ENCODE peak calls at places on chromosome 3, in seven cellular contexts. C is colonic mucosa; L is lower lobe of right lung; S is esophagus squamous epithelium; P is A549; U is sigmoid colon; D is CD8-positive, alpha-beta T cell. B is an unnamed sample.

GRCh38 chr3:15896500-15896899 is 98.7 kb upstream of the ANKRD28 start:
- DNase-seq in C (no peak), L (no peak), S (no peak), P (no peak), U (no peak), D (no peak), B (no peak)

GRCh38 chr3:60009931-60010478 is 960.2 kb upstream of the CFAP20DC start:
- DNase-seq in C (no peak), L (no peak), S (no peak), P (no peak), U (no peak), D (no peak), B (no peak)

GRCh38 chr3:37765591-37766219 is 96.0 kb upstream of the CTDSPL start:
- DNase-seq in C (no peak), L (no peak), S (no peak), P (no peak), U (peak; percentile 75), D (no peak), B (no peak)

GRCh38 chr3:46102780-46103130 is 75.5 kb upstream of the XCR1 start:
- DNase-seq in C (no peak), L (no peak), S (no peak), P (no peak), U (no peak), D (no peak), B (no peak)

GRCh38 chr3:192816274-192816853 is 89.0 kb upstream of the FGF12 start:
- DNase-seq in C (no peak), L (no peak), S (no peak), P (peak; percentile 48), U (no peak), D (no peak), B (no peak)

GRCh38 chr3:171561601-171562323 is 101.6 kb upstream of the TNIK start:
- DNase-seq in C (no peak), L (no peak), S (no peak), P (no peak), U (no peak), D (no peak), B (no peak)

GRCh38 chr3:191136347-191136746 is 62.7 kb upstream of the OSTN start:
- DNase-seq in C (no peak), L (no peak), S (no peak), P (peak; percentile 8), U (no peak), D (no peak), B (no peak)

GRCh38 chr3:175260145-175260794 is 401.1 kb downstream of the NAALADL2 start:
- DNase-seq in C (no peak), L (no peak), S (no peak), P (no peak), U (no peak), D (no peak), B (no peak)

GRCh38 chr3:149579161-149579560 is 78.7 kb downstream of the WWTR1 start:
- DNase-seq in C (no peak), L (no peak), S (no peak), P (no peak), U (no peak), D (no peak), B (no peak)

GRCh38 chr3:148319161-148319915 is 378.4 kb upstream of the AGTR1 start:
- DNase-seq in C (no peak), L (no peak), S (no peak), P (no peak), U (no peak), D (no peak), B (no peak)

GRCh38 chr3:49745986-49746385 is 22.2 kb upstream of the GMPPB start:
- DNase-seq in C (no peak), L (no peak), S (no peak), P (no peak), U (no peak), D (no peak), B (no peak)

GRCh38 chr3:113746955-113747718 is at the start of gene ATP6V1A:
- DNase-seq in C (peak; percentile 85), L (peak; percentile 81), S (peak; percentile 38), P (peak; percentile 3), U (peak; percentile 87), D (peak; percentile 75), B (peak; percentile 85)

GRCh38 chr3:159787794-159788205 is 200.8 kb upstream of the IL12A start:
- DNase-seq in C (peak; percentile 66), L (no peak), S (no peak), P (peak; percentile 79), U (no peak), D (no peak), B (peak; percentile 43)

GRCh38 chr3:138089091-138089490 is 26.3 kb downstream of the DZIP1L start:
- DNase-seq in C (no peak), L (no peak), S (no peak), P (peak; percentile 50), U (no peak), D (no peak), B (no peak)

GRCh38 chr3:197516517-197516889 is 39.3 kb downstream of the BDH1 start:
- DNase-seq in C (no peak), L (peak; percentile 29), S (no peak), P (peak; percentile 85), U (no peak), D (no peak), B (no peak)

GRCh38 chr3:15796771-15797599 is 794 bp downstream of the ANKRD28 start:
- DNase-seq in C (no peak), L (no peak), S (no peak), P (peak; percentile 41), U (no peak), D (no peak), B (no peak)

GRCh38 chr3:150528359-150528797 is 17.9 kb downstream of the SERP1 start:
- DNase-seq in C (no peak), L (no peak), S (no peak), P (peak; percentile 16), U (no peak), D (no peak), B (no peak)

GRCh38 chr3:18758047-18758704 is 333.0 kb upstream of the SATB1 start:
- DNase-seq in C (peak; percentile 73), L (no peak), S (no peak), P (peak; percentile 50), U (no peak), D (peak; percentile 48), B (peak; percentile 81)

GRCh38 chr3:159775372-159775961 is 213.2 kb upstream of the IL12A start:
- DNase-seq in C (no peak), L (no peak), S (peak; percentile 1), P (no peak), U (peak; percentile 80), D (no peak), B (peak; percentile 47)

GRCh38 chr3:108489776-108490175 is 20.6 kb downstream of the MYH15 start:
- DNase-seq in C (peak; percentile 35), L (no peak), S (no peak), P (peak; percentile 52), U (no peak), D (peak; percentile 36), B (no peak)

GRCh38 chr3:13077431-13078157 is 4.4 kb upstream of the IQSEC1 start:
- DNase-seq in C (no peak), L (no peak), S (no peak), P (no peak), U (no peak), D (no peak), B (no peak)

GRCh38 chr3:14345496-14346150 is 56.8 kb upstream of the SLC6A6 start:
- DNase-seq in C (no peak), L (no peak), S (no peak), P (no peak), U (no peak), D (no peak), B (no peak)

GRCh38 chr3:70851066-70851465 is 538.6 kb upstream of the MDFIC2 start:
- DNase-seq in C (no peak), L (no peak), S (no peak), P (no peak), U (no peak), D (no peak), B (no peak)

GRCh38 chr3:14428087-14429067 is 26.0 kb downstream of the SLC6A6 start:
- DNase-seq in C (no peak), L (no peak), S (no peak), P (no peak), U (no peak), D (no peak), B (no peak)

GRCh38 chr3:59608356-59608755 is 558.5 kb upstream of the CFAP20DC start:
- DNase-seq in C (no peak), L (no peak), S (no peak), P (no peak), U (no peak), D (no peak), B (no peak)

GRCh38 chr3:128066111-128066510 is 13.9 kb downstream of the SEC61A1 start:
- DNase-seq in C (no peak), L (no peak), S (no peak), P (no peak), U (no peak), D (no peak), B (no peak)

GRCh38 chr3:128062033-128062745 is 10.0 kb downstream of the SEC61A1 start:
- DNase-seq in C (no peak), L (no peak), S (no peak), P (no peak), U (no peak), D (no peak), B (no peak)

GRCh38 chr3:128064962-128065361 is 12.7 kb downstream of the SEC61A1 start:
- DNase-seq in C (no peak), L (no peak), S (no peak), P (no peak), U (no peak), D (no peak), B (no peak)

GRCh38 chr3:128056258-128056657 is 4.0 kb downstream of the SEC61A1 start:
- DNase-seq in C (no peak), L (no peak), S (no peak), P (no peak), U (no peak), D (no peak), B (no peak)

GRCh38 chr3:128060473-128061381 is 8.5 kb downstream of the SEC61A1 start:
- DNase-seq in C (no peak), L (no peak), S (no peak), P (no peak), U (no peak), D (no peak), B (no peak)
- TF ChIP-seq CTCF in C (no peak), L (no peak), S (no peak), P (no peak), U (no peak), D (no peak), B (no peak)

DNA sequence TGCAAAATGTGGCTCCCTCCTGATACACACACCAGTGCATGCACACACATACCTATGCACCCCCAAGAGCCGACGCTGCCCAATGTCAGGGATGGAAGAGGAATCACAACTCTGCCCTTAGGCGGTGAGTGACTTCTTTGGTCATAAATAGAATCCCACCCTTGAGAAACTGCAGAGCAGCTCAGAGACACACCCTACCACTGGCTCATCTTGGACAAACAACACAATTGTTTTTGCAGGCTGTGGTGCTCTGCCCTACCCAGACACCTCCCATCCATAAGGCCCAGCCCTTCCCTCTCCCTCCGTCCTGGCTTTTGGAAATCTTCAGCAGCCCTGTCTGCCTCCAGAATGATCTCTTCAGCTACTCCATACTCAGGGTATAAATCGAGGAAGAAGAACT is 73.8 kb upstream of the HRH1 start:
- DNase-seq in C (no peak), L (no peak), S (no peak), P (peak; percentile 50), U (no peak), D (no peak), B (no peak)
- H3K4me3 ChIP-seq in C (no peak overlapping the region), L (no peak overlapping the region), S (no peak overlapping the region), P (no peak overlapping the region), U (no peak overlapping the region), D (no peak overlapping the region), B (no peak overlapping the region)

GRCh38 chr3:146314871-146315270 is 64.0 kb upstream of the PLSCR4 start:
- DNase-seq in C (no peak), L (no peak), S (no peak), P (no peak), U (no peak), D (no peak), B (no peak)
- H3K9me3 ChIP-seq in C (no peaks in the 10 kb centered on the region), L (no peaks in the 10 kb centered on the region), S (no peaks in the 10 kb centered on the region), P (peaks cover 2% of the 10 kb centered on the region), U (no peaks in the 10 kb centered on the region), D (no peaks in the 10 kb centered on the region), B (no peaks in the 10 kb centered on the region)

GRCh38 chr3:23161896-23162570 is 41.1 kb upstream of the UBE2E2 start:
- DNase-seq in C (no peak), L (no peak), S (no peak), P (no peak), U (no peak), D (no peak), B (no peak)
- TF ChIP-seq CTCF in C (no peak), L (no peak), S (no peak), P (no peak), U (no peak), D (no peak), B (no peak)

B was measured in mucosa of descending colon.